ENCODE peak calls at places on chromosomes 6 and 20, in ten cellular contexts. O is AG08396; Z is brain microvascular endothelial cell; D is right cardiac atrium; J is C1 segment of cervical spinal cord; A is GM04504; Y is activated T-helper 1 cell treated with anti-CD3 and anti-CD28 coated beads, Interleukin-12 subunit alpha, Interleukin-12 subunit beta, Interleukin-2, Interleukin-4 antibody, amounts not matched to agents 30 ng/mL and 10 ng/mL and 1 ng/mL, durations not matched to agents 14 hours and 24 hours and 36 hours; F is H7; Q is T-helper 17 cell; V is NCI-H2081. K is an unnamed sample.
A peak's percentile ranks its signal among the peaks of the same experiment; 100 is the strongest.

GRCh38 chr6:3319801-3320200 is 61.1 kb downstream of the PSMG4 start:
- DNase-seq in O (no peak), Z (no peak), D (no peak), J (no peak), A (no peak), Y (no peak), F (no peak), Q (no peak), V (no peak), K (no peak)

GRCh38 chr6:162621246-162621645 is 106.3 kb downstream of the PRKN start:
- DNase-seq in O (no peak), Z (peak; percentile 20), D (no peak), J (no peak), A (no peak), Y (no peak), F (peak; percentile 13), Q (no peak), V (no peak), K (peak; percentile 14)

GRCh38 chr6:21022343-21023107 is 488.3 kb downstream of the CDKAL1 start:
- DNase-seq in O (peak; percentile 4), Z (peak; percentile 51), D (no peak), J (no peak), A (no peak), Y (no peak), F (no peak), Q (no peak), V (peak; percentile 96), K (peak; percentile 43)

GRCh38 chr20:19453781-19454310 is 241.4 kb downstream of the SLC24A3 start:
- DNase-seq in O (no peak), Z (no peak), D (no peak), J (no peak), A (no peak), Y (no peak), F (no peak), Q (no peak), V (no peak), K (peak; percentile 2)

GRCh38 chr6:2124260-2124709 is 121.1 kb downstream of the GMDS start:
- DNase-seq in O (no peak), Z (no peak), D (peak; percentile 72), J (no peak), A (no peak), Y (no peak), F (no peak), Q (no peak), V (peak; percentile 16), K (no peak)

GRCh38 chr6:84768442-84769174 is 4.2 kb upstream of the TBX18 start:
- DNase-seq in O (no peak), Z (peak; percentile 78), D (peak; percentile 41), J (no peak), A (no peak), Y (no peak), F (peak; percentile 66), Q (no peak), V (no peak), K (peak; percentile 67)

GRCh38 chr6:157096105-157096504 is 227.2 kb downstream of the TMEM242 start:
- DNase-seq in O (no peak), Z (no peak), D (no peak), J (no peak), A (no peak), Y (no peak), F (no peak), Q (no peak), V (no peak), K (no peak)

GRCh38 chr6:148884461-148884860 is 137.6 kb downstream of the UST start:
- DNase-seq in O (no peak), Z (no peak), D (no peak), J (no peak), A (no peak), Y (no peak), F (no peak), Q (no peak), V (no peak), K (no peak)

GRCh38 chr6:139334791-139335446 is 39.5 kb downstream of the CITED2 start:
- DNase-seq in O (peak; percentile 60), Z (peak; percentile 67), D (no peak), J (no peak), A (peak; percentile 83), Y (no peak), F (no peak), Q (no peak), V (no peak), K (no peak)

GRCh38 chr6:150936021-150936555 is 70.6 kb downstream of the MTHFD1L start:
- DNase-seq in O (no peak), Z (no peak), D (no peak), J (no peak), A (no peak), Y (no peak), F (no peak), Q (no peak), V (no peak), K (no peak)

GRCh38 chr20:14790771-14791517 is 453.5 kb upstream of the FLRT3 start:
- DNase-seq in O (no peak), Z (peak; percentile 20), D (no peak), J (no peak), A (no peak), Y (no peak), F (no peak), Q (no peak), V (peak; percentile 86), K (no peak)

GRCh38 chr6:144007779-144008500 is at the start of gene PLAGL1:
- DNase-seq in O (peak; percentile 79), Z (peak; percentile 31), D (peak; percentile 84), J (no peak), A (peak; percentile 38), Y (no peak), F (peak; percentile 73), Q (peak; percentile 9), V (peak; percentile 5), K (peak; percentile 74)

GRCh38 chr20:46715292-46715756 is 5.9 kb downstream of the SLC2A10 start:
- DNase-seq in O (peak; percentile 71), Z (no peak), D (no peak), J (no peak), A (peak; percentile 75), Y (no peak), F (peak; percentile 79), Q (no peak), V (no peak), K (peak; percentile 79)

GRCh38 chr6:47428746-47429664 is 48.6 kb upstream of the CD2AP start:
- DNase-seq in O (no peak), Z (no peak), D (no peak), J (no peak), A (no peak), Y (no peak), F (peak; percentile 22), Q (no peak), V (no peak), K (peak; percentile 86)

GRCh38 chr6:82396964-82397761 is 33.5 kb downstream of the TPBG start:
- DNase-seq in O (peak; percentile 74), Z (peak; percentile 70), D (no peak), J (no peak), A (peak; percentile 83), Y (no peak), F (no peak), Q (no peak), V (no peak), K (no peak)

GRCh38 chr6:166003569-166003968 is 164.1 kb downstream of the TBXT start:
- DNase-seq in O (no peak), Z (no peak), D (no peak), J (no peak), A (no peak), Y (no peak), F (peak; percentile 57), Q (no peak), V (no peak), K (peak; percentile 67)

GRCh38 chr6:22184371-22184770 is 112.5 kb downstream of the PRL start:
- DNase-seq in O (no peak), Z (no peak), D (no peak), J (no peak), A (no peak), Y (no peak), F (no peak), Q (no peak), V (no peak), K (no peak)

GRCh38 chr6:70763754-70764153 is 96.1 kb downstream of the SMAP1 start:
- DNase-seq in O (no peak), Z (peak; percentile 7), D (no peak), J (no peak), A (peak; percentile 3), Y (no peak), F (no peak), Q (no peak), V (no peak), K (no peak)

GRCh38 chr20:38158701-38159325 is 6.3 kb downstream of the TGM2 start:
- DNase-seq in O (no peak), Z (no peak), D (peak; percentile 74), J (no peak), A (no peak), Y (no peak), F (no peak), Q (no peak), V (no peak), K (no peak)

GRCh38 chr6:26233608-26234420 is 131.2 kb upstream of the BTN3A2 start:
- DNase-seq in O (peak; percentile 58), Z (no peak), D (peak; percentile 35), J (no peak), A (no peak), Y (peak; percentile 62), F (no peak), Q (peak; percentile 53), V (no peak), K (peak; percentile 74)

GRCh38 chr6:109508166-109508860 is 25.3 kb upstream of the ZBTB24 start:
- DNase-seq in O (no peak), Z (no peak), D (no peak), J (no peak), A (no peak), Y (no peak), F (no peak), Q (no peak), V (no peak), K (no peak)